ENCODE peak calls at places on chromosomes 13 and 19, in six cellular contexts. One of them, this sample, is unnamed.

GRCh38 chr19:54882758-54883157 is 8.7 kb downstream of the FCAR start:
- DNase-seq in endothelial cell: no peak
- DNase-seq in activated effector memory CD4-positive, alpha-beta T cell treated with Interleukin-2 at 50 U/mL for 16 hours: no peak
- DNase-seq in NCI-H1105 treated with DMSO at 0.1 percent for 48 hours: no peak
- DNase-seq in neuronal stem cell: no peak
- DNase-seq in Calu3: no peak
- DNase-seq in this sample: no peak

GRCh38 chr13:107170270-107170931 is 602.5 kb upstream of the ARGLU1 start:
- DNase-seq in endothelial cell: no peak
- DNase-seq in activated effector memory CD4-positive, alpha-beta T cell treated with Interleukin-2 at 50 U/mL for 16 hours: no peak
- DNase-seq in NCI-H1105 treated with DMSO at 0.1 percent for 48 hours: no peak
- DNase-seq in neuronal stem cell: no peak
- DNase-seq in Calu3: no peak
- DNase-seq in this sample: no peak

GRCh38 chr19:40253611-40254092 is 27.2 kb upstream of the CCNP start:
- DNase-seq in endothelial cell: no peak
- DNase-seq in activated effector memory CD4-positive, alpha-beta T cell treated with Interleukin-2 at 50 U/mL for 16 hours: no peak
- DNase-seq in NCI-H1105 treated with DMSO at 0.1 percent for 48 hours: no peak
- DNase-seq in neuronal stem cell: no peak
- DNase-seq in Calu3: no peak
- DNase-seq in this sample: no peak

GRCh38 chr13:79451500-79451962 is 29.4 kb upstream of the NDFIP2 start:
- DNase-seq in endothelial cell: no peak
- DNase-seq in activated effector memory CD4-positive, alpha-beta T cell treated with Interleukin-2 at 50 U/mL for 16 hours: peak
- DNase-seq in NCI-H1105 treated with DMSO at 0.1 percent for 48 hours: no peak
- DNase-seq in neuronal stem cell: no peak
- DNase-seq in Calu3: no peak
- DNase-seq in this sample: peak

GRCh38 chr19:54338521-54338920 is 441 bp downstream of the LILRA4 start:
- DNase-seq in endothelial cell: no peak
- DNase-seq in activated effector memory CD4-positive, alpha-beta T cell treated with Interleukin-2 at 50 U/mL for 16 hours: no peak
- DNase-seq in NCI-H1105 treated with DMSO at 0.1 percent for 48 hours: no peak
- DNase-seq in neuronal stem cell: no peak
- DNase-seq in Calu3: no peak
- DNase-seq in this sample: no peak

GRCh38 chr13:94292323-94292640 is 187.2 kb downstream of the DCT start:
- DNase-seq in endothelial cell: no peak
- DNase-seq in activated effector memory CD4-positive, alpha-beta T cell treated with Interleukin-2 at 50 U/mL for 16 hours: no peak
- DNase-seq in NCI-H1105 treated with DMSO at 0.1 percent for 48 hours: no peak
- DNase-seq in neuronal stem cell: no peak
- DNase-seq in Calu3: no peak
- DNase-seq in this sample: no peak

GRCh38 chr13:25933520-25933919 is 118.3 kb downstream of the SHISA2 start:
- DNase-seq in endothelial cell: no peak
- DNase-seq in activated effector memory CD4-positive, alpha-beta T cell treated with Interleukin-2 at 50 U/mL for 16 hours: no peak
- DNase-seq in NCI-H1105 treated with DMSO at 0.1 percent for 48 hours: no peak
- DNase-seq in neuronal stem cell: no peak
- DNase-seq in Calu3: no peak
- DNase-seq in this sample: no peak

GRCh38 chr13:24267801-24268200 is 41.6 kb upstream of the C1QTNF9 start:
- DNase-seq in endothelial cell: no peak
- DNase-seq in activated effector memory CD4-positive, alpha-beta T cell treated with Interleukin-2 at 50 U/mL for 16 hours: no peak
- DNase-seq in NCI-H1105 treated with DMSO at 0.1 percent for 48 hours: no peak
- DNase-seq in neuronal stem cell: no peak
- DNase-seq in Calu3: no peak
- DNase-seq in this sample: no peak

GRCh38 chr13:46860734-46861133 is 36.1 kb downstream of the HTR2A start:
- DNase-seq in endothelial cell: no peak
- DNase-seq in activated effector memory CD4-positive, alpha-beta T cell treated with Interleukin-2 at 50 U/mL for 16 hours: no peak
- DNase-seq in NCI-H1105 treated with DMSO at 0.1 percent for 48 hours: no peak
- DNase-seq in neuronal stem cell: no peak
- DNase-seq in Calu3: no peak
- DNase-seq in this sample: no peak